ENCODE peak calls at places on chromosomes 3 and 15, in six cellular contexts. One of them, this sample, is unnamed.

GRCh38 chr3:152389316-152389934 is 120.7 kb downstream of the MBNL1 start:
- DNase-seq in IMR-90: no peak
- DNase-seq in H9: no peak
- DNase-seq in mesenchymal stem cell: no peak
- DNase-seq in trophoblast cell: peak; percentile 86
- DNase-seq in H1: no peak
- DNase-seq in this sample: no peak

GRCh38 chr15:80580107-80580506 is 115.0 kb upstream of the ABHD17C start:
- DNase-seq in IMR-90: peak; percentile 80
- DNase-seq in H9: peak; percentile 15
- DNase-seq in mesenchymal stem cell: peak; percentile 78
- DNase-seq in trophoblast cell: peak; percentile 94
- DNase-seq in H1: no peak
- DNase-seq in this sample: no peak

GRCh38 chr3:73707772-73708171 is 83.0 kb upstream of the PDZRN3 start:
- DNase-seq in IMR-90: peak; percentile 57
- DNase-seq in H9: no peak
- DNase-seq in mesenchymal stem cell: no peak
- DNase-seq in trophoblast cell: no peak
- DNase-seq in H1: no peak
- DNase-seq in this sample: no peak

GRCh38 chr3:139427283-139428060 is 38.0 kb upstream of the COPB2 start:
- DNase-seq in IMR-90: peak; percentile 71
- DNase-seq in H9: no peak
- DNase-seq in mesenchymal stem cell: peak; percentile 81
- DNase-seq in trophoblast cell: peak; percentile 40
- DNase-seq in H1: no peak
- DNase-seq in this sample: peak; percentile 62

GRCh38 chr3:179069762-179070390 is 1.7 kb downstream of the ZMAT3 start:
- DNase-seq in IMR-90: peak; percentile 58
- DNase-seq in H9: no peak
- DNase-seq in mesenchymal stem cell: peak; percentile 52
- DNase-seq in trophoblast cell: no peak
- DNase-seq in H1: no peak
- DNase-seq in this sample: no peak

GRCh38 chr3:113844622-113845222 is 6.1 kb downstream of the GRAMD1C start:
- DNase-seq in IMR-90: peak; percentile 40
- DNase-seq in H9: no peak
- DNase-seq in mesenchymal stem cell: peak; percentile 46
- DNase-seq in trophoblast cell: no peak
- DNase-seq in H1: no peak
- DNase-seq in this sample: peak; percentile 39

GRCh38 chr3:184740509-184741258 is 28.8 kb upstream of the MAGEF1 start:
- DNase-seq in IMR-90: peak; percentile 69
- DNase-seq in H9: peak; percentile 24
- DNase-seq in mesenchymal stem cell: peak; percentile 60
- DNase-seq in trophoblast cell: no peak
- DNase-seq in H1: no peak
- DNase-seq in this sample: no peak

GRCh38 chr3:87145553-87145952 is 81.6 kb upstream of the CHMP2B start:
- DNase-seq in IMR-90: peak; percentile 45
- DNase-seq in H9: peak; percentile 85
- DNase-seq in mesenchymal stem cell: peak; percentile 22
- DNase-seq in trophoblast cell: peak; percentile 31
- DNase-seq in H1: peak; percentile 76
- DNase-seq in this sample: no peak

GRCh38 chr3:112858410-112859069 is 11.9 kb upstream of the CD200R1L start:
- DNase-seq in IMR-90: peak; percentile 10
- DNase-seq in H9: no peak
- DNase-seq in mesenchymal stem cell: no peak
- DNase-seq in trophoblast cell: no peak
- DNase-seq in H1: no peak
- DNase-seq in this sample: no peak

GRCh38 chr15:90885432-90886290 is 1.4 kb downstream of the FES start:
- DNase-seq in IMR-90: peak; percentile 51
- DNase-seq in H9: peak; percentile 79
- DNase-seq in mesenchymal stem cell: peak; percentile 64
- DNase-seq in trophoblast cell: peak; percentile 59
- DNase-seq in H1: peak; percentile 96
- DNase-seq in this sample: peak; percentile 74

GRCh38 chr3:133892546-133893231 is 3.0 kb downstream of the RAB6B start:
- DNase-seq in IMR-90: no peak
- DNase-seq in H9: no peak
- DNase-seq in mesenchymal stem cell: no peak
- DNase-seq in trophoblast cell: no peak
- DNase-seq in H1: peak; percentile 22
- DNase-seq in this sample: no peak

GRCh38 chr3:151864423-151865101 is 8.9 kb upstream of the SUCNR1 start:
- DNase-seq in IMR-90: peak; percentile 85
- DNase-seq in H9: no peak
- DNase-seq in mesenchymal stem cell: peak; percentile 83
- DNase-seq in trophoblast cell: no peak
- DNase-seq in H1: no peak
- DNase-seq in this sample: no peak

GRCh38 chr3:123521179-123521969 is 63.5 kb downstream of the HACD2 start:
- DNase-seq in IMR-90: peak; percentile 54
- DNase-seq in H9: no peak
- DNase-seq in mesenchymal stem cell: no peak
- DNase-seq in trophoblast cell: no peak
- DNase-seq in H1: no peak
- DNase-seq in this sample: no peak

GRCh38 chr3:172311217-172311616 is 137.0 kb downstream of the GHSR start:
- DNase-seq in IMR-90: no peak
- DNase-seq in H9: no peak
- DNase-seq in mesenchymal stem cell: no peak
- DNase-seq in trophoblast cell: no peak
- DNase-seq in H1: no peak
- DNase-seq in this sample: no peak

GRCh38 chr3:168951884-168952283 is 711.6 kb downstream of the MECOM start:
- DNase-seq in IMR-90: no peak
- DNase-seq in H9: no peak
- DNase-seq in mesenchymal stem cell: no peak
- DNase-seq in trophoblast cell: no peak
- DNase-seq in H1: no peak
- DNase-seq in this sample: no peak

GRCh38 chr3:23253214-23253613 is 50.1 kb downstream of the UBE2E2 start:
- DNase-seq in IMR-90: no peak
- DNase-seq in H9: no peak
- DNase-seq in mesenchymal stem cell: no peak
- DNase-seq in trophoblast cell: no peak
- DNase-seq in H1: no peak
- DNase-seq in this sample: no peak

GRCh38 chr3:113304856-113305540 is 93.6 kb downstream of the BOC start:
- DNase-seq in IMR-90: peak; percentile 5
- DNase-seq in H9: peak; percentile 51
- DNase-seq in mesenchymal stem cell: no peak
- DNase-seq in trophoblast cell: no peak
- DNase-seq in H1: no peak
- DNase-seq in this sample: no peak

GRCh38 chr15:66715181-66715624 is 13.2 kb downstream of the SMAD6 start:
- DNase-seq in IMR-90: no peak
- DNase-seq in H9: no peak
- DNase-seq in mesenchymal stem cell: no peak
- DNase-seq in trophoblast cell: no peak
- DNase-seq in H1: no peak
- DNase-seq in this sample: no peak

GRCh38 chr3:124829175-124829818 is 57.9 kb downstream of the ITGB5 start:
- DNase-seq in IMR-90: no peak
- DNase-seq in H9: no peak
- DNase-seq in mesenchymal stem cell: peak; percentile 27
- DNase-seq in trophoblast cell: no peak
- DNase-seq in H1: no peak
- DNase-seq in this sample: no peak

GRCh38 chr3:71987089-71987735 is 202.3 kb upstream of the PROK2 start:
- DNase-seq in IMR-90: peak; percentile 11
- DNase-seq in H9: peak; percentile 55
- DNase-seq in mesenchymal stem cell: peak; percentile 40
- DNase-seq in trophoblast cell: no peak
- DNase-seq in H1: no peak
- DNase-seq in this sample: no peak

GRCh38 chr15:73621286-73621826 is 11.8 kb downstream of the NPTN start:
- DNase-seq in IMR-90: no peak
- DNase-seq in H9: no peak
- DNase-seq in mesenchymal stem cell: no peak
- DNase-seq in trophoblast cell: no peak
- DNase-seq in H1: no peak
- DNase-seq in this sample: no peak

GRCh38 chr15:84947947-84948830 is 33.5 kb upstream of the PDE8A start:
- DNase-seq in IMR-90: peak; percentile 96
- DNase-seq in H9: no peak
- DNase-seq in mesenchymal stem cell: peak; percentile 72
- DNase-seq in trophoblast cell: no peak
- DNase-seq in H1: no peak
- DNase-seq in this sample: no peak

GRCh38 chr3:128270559-128271492 is 117.5 kb downstream of the EEFSEC start:
- DNase-seq in IMR-90: no peak
- DNase-seq in H9: peak; percentile 60
- DNase-seq in mesenchymal stem cell: no peak
- DNase-seq in trophoblast cell: peak; percentile 90
- DNase-seq in H1: peak; percentile 50
- DNase-seq in this sample: no peak

GRCh38 chr3:160754371-160754854 is 1.6 kb upstream of the PPM1L start:
- DNase-seq in IMR-90: peak; percentile 53
- DNase-seq in H9: peak; percentile 54
- DNase-seq in mesenchymal stem cell: peak; percentile 76
- DNase-seq in trophoblast cell: peak; percentile 10
- DNase-seq in H1: peak; percentile 69
- DNase-seq in this sample: peak; percentile 38

GRCh38 chr15:97791824-97792792 is 168.4 kb upstream of the ARRDC4 start:
- DNase-seq in IMR-90: no peak
- DNase-seq in H9: peak; percentile 47
- DNase-seq in mesenchymal stem cell: no peak
- DNase-seq in trophoblast cell: no peak
- DNase-seq in H1: peak; percentile 56
- DNase-seq in this sample: no peak

GRCh38 chr3:101868534-101869464 is 19.5 kb downstream of the NFKBIZ start:
- DNase-seq in IMR-90: peak; percentile 58
- DNase-seq in H9: no peak
- DNase-seq in mesenchymal stem cell: peak; percentile 15
- DNase-seq in trophoblast cell: no peak
- DNase-seq in H1: no peak
- DNase-seq in this sample: no peak

GRCh38 chr3:53519047-53519717 is 24.8 kb downstream of the CACNA1D start:
- DNase-seq in IMR-90: no peak
- DNase-seq in H9: no peak
- DNase-seq in mesenchymal stem cell: peak; percentile 12
- DNase-seq in trophoblast cell: no peak
- DNase-seq in H1: no peak
- DNase-seq in this sample: no peak

GRCh38 chr3:100954990-100955389 is 38.2 kb downstream of the ABI3BP start:
- DNase-seq in IMR-90: peak; percentile 97
- DNase-seq in H9: no peak
- DNase-seq in mesenchymal stem cell: peak; percentile 70
- DNase-seq in trophoblast cell: peak; percentile 35
- DNase-seq in H1: no peak
- DNase-seq in this sample: no peak

GRCh38 chr15:90223441-90224165 is 10.1 kb downstream of the CIB1 start:
- DNase-seq in IMR-90: no peak
- DNase-seq in H9: no peak
- DNase-seq in mesenchymal stem cell: no peak
- DNase-seq in trophoblast cell: no peak
- DNase-seq in H1: no peak
- DNase-seq in this sample: no peak

GRCh38 chr3:142296507-142296906 is 71.1 kb upstream of the GK5 start:
- DNase-seq in IMR-90: no peak
- DNase-seq in H9: no peak
- DNase-seq in mesenchymal stem cell: no peak
- DNase-seq in trophoblast cell: no peak
- DNase-seq in H1: no peak
- DNase-seq in this sample: no peak

GRCh38 chr15:77393471-77393840 is 26.4 kb downstream of the PEAK1 start:
- DNase-seq in IMR-90: peak; percentile 60
- DNase-seq in H9: no peak
- DNase-seq in mesenchymal stem cell: no peak
- DNase-seq in trophoblast cell: no peak
- DNase-seq in H1: no peak
- DNase-seq in this sample: no peak

DNA sequence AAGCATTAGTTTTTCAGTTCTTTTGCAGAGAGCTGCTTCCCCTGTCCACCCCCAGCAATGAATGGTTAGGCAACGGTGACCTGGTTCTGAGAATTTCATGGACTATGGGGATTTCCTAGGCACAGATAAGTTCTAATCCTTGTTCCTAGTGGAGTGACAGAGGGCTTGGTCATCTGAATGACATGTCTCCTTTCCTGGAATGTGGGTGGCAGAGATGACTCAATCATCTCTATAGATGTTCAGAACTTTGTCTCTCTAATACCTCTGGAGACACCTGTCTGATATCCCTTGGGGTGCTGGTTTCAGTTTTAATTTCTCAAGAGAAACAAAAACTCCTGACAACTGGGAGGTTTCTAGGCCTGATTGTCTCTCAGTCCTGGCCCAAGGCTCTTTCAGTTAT is 10.4 kb downstream of the PLA2G4E start:
- DNase-seq in IMR-90: no peak
- DNase-seq in H9: no peak
- DNase-seq in mesenchymal stem cell: peak; percentile 2
- DNase-seq in trophoblast cell: peak; percentile 70
- DNase-seq in H1: no peak
- DNase-seq in this sample: no peak
- H3K27me3 ChIP-seq in IMR-90: peaks cover 80% of the 10 kb centered on the region
- H3K27me3 ChIP-seq in H9: no peaks in the 10 kb centered on the region
- H3K27me3 ChIP-seq in mesenchymal stem cell: peaks cover 68% of the 10 kb centered on the region
- H3K27me3 ChIP-seq in trophoblast cell: no peaks in the 10 kb centered on the region
- H3K27me3 ChIP-seq in H1: no peaks in the 10 kb centered on the region
- H3K27me3 ChIP-seq in this sample: no peaks in the 10 kb centered on the region

DNA sequence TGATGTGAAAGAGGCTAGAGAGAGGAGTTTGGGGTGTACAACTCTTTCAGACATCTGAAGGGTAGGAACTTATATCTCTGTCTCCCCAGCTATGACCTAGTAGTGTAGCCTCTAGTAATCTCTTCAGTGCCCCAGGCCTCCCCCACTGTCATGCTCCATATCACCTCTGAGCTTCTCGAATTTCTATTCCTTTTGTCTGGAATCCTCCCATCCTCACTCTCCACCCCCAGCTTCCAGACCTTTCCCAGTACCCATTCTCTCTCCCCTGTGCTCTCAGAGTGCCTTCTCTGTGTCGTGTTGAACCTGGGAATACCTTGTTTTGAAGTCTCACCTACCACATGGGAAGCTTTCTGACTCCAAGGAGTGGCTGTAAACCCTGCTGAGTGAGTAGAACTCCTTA is 3.6 kb upstream of the RBPMS2 start:
- DNase-seq in IMR-90: no peak
- DNase-seq in H9: no peak
- DNase-seq in mesenchymal stem cell: no peak
- DNase-seq in trophoblast cell: no peak
- DNase-seq in H1: no peak
- DNase-seq in this sample: no peak
- H3K4ac ChIP-seq in IMR-90: no peak overlapping the region
- H3K4ac ChIP-seq in H9: no peak overlapping the region
- H3K4ac ChIP-seq in mesenchymal stem cell: no peak overlapping the region
- H3K4ac ChIP-seq in trophoblast cell: no peak overlapping the region
- H3K4ac ChIP-seq in H1: peak overlapping the region; percentile 61
- H3K4ac ChIP-seq in this sample: no peak overlapping the region

GRCh38 chr15:22257047-22257667 is 176.8 kb downstream of the OR4M2 start:
- DNase-seq in IMR-90: no peak
- DNase-seq in H9: no peak
- DNase-seq in mesenchymal stem cell: no peak
- DNase-seq in trophoblast cell: no peak
- DNase-seq in H1: no peak
- DNase-seq in this sample: no peak
- H3K14ac ChIP-seq in IMR-90: no peak overlapping the region
- H3K14ac ChIP-seq in H9: no peak overlapping the region
- H3K14ac ChIP-seq in mesenchymal stem cell: no peak overlapping the region
- H3K14ac ChIP-seq in trophoblast cell: no peak overlapping the region
- H3K14ac ChIP-seq in H1: no peak overlapping the region
- H3K14ac ChIP-seq in this sample: no peak overlapping the region

GRCh38 chr3:197501879-197502620 is 53.7 kb downstream of the BDH1 start:
- DNase-seq in IMR-90: peak; percentile 26
- DNase-seq in H9: peak; percentile 86
- DNase-seq in mesenchymal stem cell: peak; percentile 66
- DNase-seq in trophoblast cell: peak; percentile 33
- DNase-seq in H1: peak; percentile 78
- DNase-seq in this sample: peak; percentile 50
- H3K27me3 ChIP-seq in IMR-90: peaks cover 1% of the 10 kb centered on the region
- H3K27me3 ChIP-seq in H9: no peaks in the 10 kb centered on the region
- H3K27me3 ChIP-seq in mesenchymal stem cell: no peaks in the 10 kb centered on the region
- H3K27me3 ChIP-seq in trophoblast cell: no peaks in the 10 kb centered on the region
- H3K27me3 ChIP-seq in H1: no peaks in the 10 kb centered on the region
- H3K27me3 ChIP-seq in this sample: no peaks in the 10 kb centered on the region

This sample was measured in neuronal stem cell.